ENCODE peak calls at places on chromosomes 12 and 14, in five cellular contexts. L is heart right ventricle, K is keratinocyte, C is AG04450, R is lower leg skin. D is an unnamed sample.

GRCh38 chr12:96132819-96133218 is 61.4 kb upstream of the ELK3 start:
- DNase-seq in K (no peak), R (no peak), C (no peak), L (peak), D (no peak)

GRCh38 chr12:71958457-71958856 is 19.8 kb downstream of the TPH2 start:
- DNase-seq in C (peak), L (no peak), K (no peak), R (no peak), D (no peak)

GRCh38 chr14:72646861-72647528 is 246.9 kb downstream of the DPF3 start:
- DNase-seq in L (no peak), K (no peak), C (no peak), R (no peak), D (no peak)

GRCh38 chr14:30077946-30078345 is 150.3 kb upstream of the PRKD1 start:
- DNase-seq in L (no peak), R (no peak), K (no peak), C (no peak), D (no peak)

GRCh38 chr14:103281496-103282231 is 52.4 kb upstream of the EIF5 start:
- DNase-seq in K (no peak), C (no peak), L (peak), R (no peak), D (no peak)

GRCh38 chr14:37594238-37594915 is 672 bp downstream of the FOXA1 start:
- DNase-seq in L (peak), C (peak), R (no peak), K (peak), D (peak)

GRCh38 chr12:129201029-129201428 is 347.8 kb downstream of the GLT1D1 start:
- DNase-seq in L (no peak), R (no peak), K (no peak), C (no peak), D (no peak)

GRCh38 chr12:64004639-64005038 is 160.1 kb downstream of the SRGAP1 start:
- DNase-seq in L (no peak), C (no peak), R (no peak), K (no peak), D (no peak)

GRCh38 chr12:41064411-41064810 is 123.7 kb upstream of the PDZRN4 start:
- DNase-seq in R (no peak), L (no peak), C (no peak), K (no peak), D (no peak)

GRCh38 chr14:100022772-100023451 is 42.3 kb upstream of the EVL start:
- DNase-seq in C (no peak), R (peak), L (no peak), K (no peak), D (no peak)

GRCh38 chr14:64782196-64782595 is 78.0 kb downstream of the PLEKHG3 start:
- DNase-seq in C (no peak), L (no peak), R (no peak), K (no peak), D (no peak)

GRCh38 chr14:49623941-49624806 is 3.6 kb downstream of the MGAT2 start:
- DNase-seq in K (peak), C (no peak), L (no peak), R (no peak), D (peak)

GRCh38 chr12:49345840-49346658 is 639 bp upstream of the DNAJC22 start:
- DNase-seq in K (no peak), L (no peak), R (no peak), C (no peak), D (no peak)

GRCh38 chr14:66831190-66831589 is 323.2 kb downstream of the GPHN start:
- DNase-seq in C (no peak), L (no peak), K (no peak), R (no peak), D (no peak)

GRCh38 chr14:66824251-66824650 is 316.3 kb downstream of the GPHN start:
- DNase-seq in C (no peak), R (no peak), L (no peak), K (no peak), D (no peak)

DNA sequence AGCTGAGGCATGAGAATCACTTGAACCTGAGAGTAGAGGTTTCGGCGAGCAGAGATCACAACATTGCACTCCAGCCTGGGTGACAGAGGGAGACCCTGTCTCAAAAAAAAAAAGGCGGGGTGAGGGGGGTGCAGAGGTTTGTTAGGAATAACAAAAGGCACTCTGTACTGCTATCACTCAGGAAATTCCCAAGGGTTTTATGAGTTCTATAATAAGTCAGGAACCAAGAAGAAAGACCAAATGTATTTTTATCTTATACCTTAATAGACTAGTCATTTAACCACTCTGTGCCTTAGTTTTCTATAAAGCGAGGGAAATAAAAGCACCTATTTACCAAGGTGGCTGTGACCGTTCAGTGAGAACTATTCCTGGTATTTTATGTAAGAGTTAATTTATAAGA is 319.2 kb downstream of the GPHN start:
- DNase-seq in C (no peak), K (no peak), R (no peak), L (no peak), D (no peak)
- H3K4me3 ChIP-seq in C (no peak), K (no peak), R (no peak), L (no peak), D (no peak)

GRCh38 chr12:66692986-66693385 is 14.1 kb upstream of the GRIP1 start:
- DNase-seq in C (no peak), L (no peak), R (no peak), K (no peak), D (no peak)
- H3K4me3 ChIP-seq in C (no peak), L (no peak), R (no peak), K (no peak), D (no peak)

GRCh38 chr12:119182701-119183493 is 4.2 kb downstream of the HSPB8 start:
- DNase-seq in L (peak), R (no peak), C (no peak), K (no peak), D (no peak)

GRCh38 chr12:119181944-119182343 is 3.2 kb downstream of the HSPB8 start:
- DNase-seq in K (no peak), R (no peak), L (no peak), C (no peak), D (no peak)

GRCh38 chr12:119180380-119181040 is 1.8 kb downstream of the HSPB8 start:
- DNase-seq in K (no peak), R (peak), L (peak), C (no peak), D (no peak)

GRCh38 chr12:119181202-119181601 is 2.5 kb downstream of the HSPB8 start:
- DNase-seq in R (no peak), K (no peak), L (no peak), C (no peak), D (no peak)

DNA sequence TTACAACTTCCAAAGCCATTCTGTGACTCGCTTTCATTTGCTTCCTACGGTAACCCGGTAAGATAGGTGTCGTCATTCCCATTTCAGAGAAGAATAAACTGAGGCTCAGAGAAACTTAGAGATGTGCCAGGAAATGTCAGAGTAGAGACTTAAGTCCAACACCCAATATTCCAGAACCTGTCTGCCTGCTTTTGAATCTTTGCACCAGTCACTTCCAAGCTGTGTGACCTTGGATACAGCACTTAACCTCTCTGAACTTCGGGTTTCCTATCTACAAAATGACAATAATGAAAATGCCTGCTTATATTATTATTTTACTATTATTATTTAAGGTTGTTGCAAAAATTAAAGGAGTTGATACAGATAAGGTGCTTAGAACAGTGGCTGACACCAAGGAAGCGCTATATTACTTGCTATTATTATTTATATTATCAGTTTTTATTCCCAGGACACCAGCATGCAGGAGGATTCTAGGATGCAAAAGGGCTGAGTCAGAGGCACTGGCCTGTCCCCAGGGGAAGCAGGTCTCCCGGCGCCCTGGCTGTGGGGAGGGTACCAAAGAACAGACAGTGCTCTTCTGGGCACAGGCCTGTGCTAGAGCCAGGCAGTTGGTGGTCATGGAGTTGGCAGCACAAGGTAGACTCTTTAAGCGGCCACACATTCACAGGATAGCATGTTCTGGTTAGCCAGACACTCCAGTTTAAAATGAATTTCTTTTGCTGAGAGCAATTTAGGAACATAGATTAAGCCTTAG is 5.4 kb downstream of the HSPB8 start:
- DNase-seq in K (no peak), C (no peak), L (no peak), R (no peak), D (no peak)
- H3K4me3 ChIP-seq in K (no peak), C (no peak), L (peak), R (no peak), D (no peak)

GRCh38 chr14:92657457-92658142 is 90.8 kb downstream of the LGMN start:
- DNase-seq in C (no peak), L (peak), K (no peak), R (peak), D (no peak)

GRCh38 chr14:92656306-92656705 is 92.1 kb downstream of the LGMN start:
- DNase-seq in R (no peak), L (no peak), K (no peak), C (no peak), D (no peak)

GRCh38 chr14:92654206-92654901 is 94.1 kb downstream of the LGMN start:
- DNase-seq in L (no peak), R (no peak), C (no peak), K (no peak), D (no peak)

GRCh38 chr14:92655372-92655771 is 93.1 kb downstream of the LGMN start:
- DNase-seq in L (no peak), C (no peak), K (no peak), R (no peak), D (no peak)

GRCh38 chr14:92655802-92656201 is 92.6 kb downstream of the LGMN start:
- DNase-seq in C (no peak), L (no peak), K (no peak), R (no peak), D (no peak)
- H3K4me3 ChIP-seq in C (no peak), L (no peak), K (no peak), R (no peak), D (no peak)

GRCh38 chr14:61258985-61259384 is 22.2 kb downstream of the TMEM30B start:
- DNase-seq in C (no peak), L (no peak), R (no peak), K (no peak), D (no peak)
- H3K4me3 ChIP-seq in C (no peak), L (no peak), R (no peak), K (no peak), D (no peak)

DNA sequence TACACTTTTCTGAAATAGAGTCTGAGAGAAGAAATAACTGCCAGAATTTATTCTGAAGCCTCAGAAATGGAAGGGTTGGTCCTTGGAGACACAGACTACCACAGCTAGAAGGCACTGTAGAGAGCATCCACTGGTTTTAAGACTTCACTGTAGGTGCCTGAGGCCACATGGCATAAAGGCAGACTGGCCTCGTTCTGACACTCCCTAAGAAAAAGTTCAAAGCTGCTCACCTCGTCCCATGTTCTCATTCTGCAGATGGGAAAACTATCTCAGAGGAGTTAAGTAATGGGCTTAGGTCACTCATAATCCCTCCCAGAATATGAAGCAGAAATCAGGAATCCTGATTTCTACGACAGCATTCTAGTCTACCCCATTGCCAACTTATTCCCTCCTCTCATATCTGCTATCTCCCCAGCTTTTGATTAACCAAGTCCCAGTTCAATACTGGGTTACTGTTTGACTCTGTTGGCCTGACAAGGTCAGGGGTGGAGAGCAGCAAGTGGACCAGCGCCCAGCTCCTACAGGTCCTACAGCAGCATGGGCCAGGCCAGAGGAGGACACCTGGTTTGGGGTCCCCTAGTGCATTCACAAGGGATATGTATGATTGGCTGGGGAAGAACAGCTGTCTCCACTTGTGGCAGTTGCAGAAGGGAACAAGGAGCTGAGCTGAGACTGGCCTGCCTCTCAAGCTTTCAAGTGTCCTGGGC is 3.7 kb downstream of the ITGA5 start:
- DNase-seq in L (no peak), C (no peak), R (no peak), K (no peak), D (no peak)
- H3K4me3 ChIP-seq in L (peak), C (peak), R (no peak), K (no peak), D (no peak)

GRCh38 chr12:32483993-32484392 is 84.6 kb downstream of the FGD4 start:
- DNase-seq in L (no peak), K (no peak), C (no peak), R (no peak), D (no peak)

GRCh38 chr12:32488132-32488531 is 88.8 kb downstream of the FGD4 start:
- DNase-seq in C (no peak), R (no peak), K (no peak), L (no peak), D (no peak)

GRCh38 chr12:32482226-32482625 is 82.9 kb downstream of the FGD4 start:
- DNase-seq in C (no peak), K (no peak), R (no peak), L (peak), D (peak)

GRCh38 chr12:32486158-32486557 is 86.8 kb downstream of the FGD4 start:
- DNase-seq in C (no peak), L (no peak), R (no peak), K (no peak), D (no peak)

GRCh38 chr12:32483499-32483898 is 84.1 kb downstream of the FGD4 start:
- DNase-seq in C (no peak), R (peak), L (peak), K (no peak), D (peak)
- H3K4me3 ChIP-seq in C (no peak), R (no peak), L (no peak), K (no peak), D (peak)

GRCh38 chr14:96042218-96042930 is 3.2 kb downstream of the C14orf132 start:
- DNase-seq in L (no peak), C (peak), R (no peak), K (no peak), D (no peak)

GRCh38 chr14:96038920-96039632 is at the start of gene C14orf132:
- DNase-seq in R (peak), L (peak), K (no peak), C (no peak), D (no peak)

GRCh38 chr14:96038558-96038919 is 623 bp upstream of the C14orf132 start:
- DNase-seq in C (no peak), K (no peak), L (no peak), R (no peak), D (no peak)

GRCh38 chr14:96039633-96040311 is 610 bp downstream of the C14orf132 start:
- DNase-seq in R (no peak), C (no peak), K (no peak), L (no peak), D (no peak)

GRCh38 chr14:96040836-96041371 is 1.7 kb downstream of the C14orf132 start:
- DNase-seq in L (no peak), C (no peak), K (no peak), R (no peak), D (no peak)
- H3K4me3 ChIP-seq in L (no peak), C (peak), K (no peak), R (no peak), D (no peak)

GRCh38 chr12:19244312-19244711 is 114.8 kb downstream of the PLEKHA5 start:
- DNase-seq in C (no peak), R (no peak), K (no peak), L (no peak), D (no peak)
- H3K4me3 ChIP-seq in C (no peak), R (no peak), K (no peak), L (no peak), D (no peak)